ENCODE peak calls at places on chromosomes 2 and 18, in nine cellular contexts. One of them, this sample, is unnamed.

GRCh38 chr18:24373331-24373730 is 24.3 kb downstream of the OSBPL1A start:
- DNase-seq in GM12878: no peak
- DNase-seq in A549: no peak
- DNase-seq in ovary: no peak
- DNase-seq in Peyer's patch: no peak
- DNase-seq in body of pancreas: no peak
- DNase-seq in adrenal gland: no peak
- DNase-seq in endothelial cell of umbilical vein: no peak
- DNase-seq in suprapubic skin: no peak
- DNase-seq in this sample: no peak

GRCh38 chr2:217789003-217789735 is 213.6 kb downstream of the TNS1 start:
- DNase-seq in GM12878: no peak
- DNase-seq in A549: peak; percentile 50
- DNase-seq in ovary: peak; percentile 91
- DNase-seq in Peyer's patch: peak; percentile 87
- DNase-seq in body of pancreas: peak; percentile 87
- DNase-seq in adrenal gland: peak; percentile 83
- DNase-seq in endothelial cell of umbilical vein: peak; percentile 67
- DNase-seq in suprapubic skin: peak; percentile 89
- DNase-seq in this sample: peak; percentile 94

GRCh38 chr2:176088048-176088936 is 4.2 kb upstream of the HOXD13 start:
- DNase-seq in GM12878: no peak
- DNase-seq in A549: no peak
- DNase-seq in ovary: peak; percentile 41
- DNase-seq in Peyer's patch: peak; percentile 68
- DNase-seq in body of pancreas: peak; percentile 63
- DNase-seq in adrenal gland: peak; percentile 56
- DNase-seq in endothelial cell of umbilical vein: peak; percentile 51
- DNase-seq in suprapubic skin: no peak
- DNase-seq in this sample: no peak

GRCh38 chr2:152647417-152648010 is 69.7 kb downstream of the PRPF40A start:
- DNase-seq in GM12878: no peak
- DNase-seq in A549: no peak
- DNase-seq in ovary: peak; percentile 60
- DNase-seq in Peyer's patch: peak; percentile 74
- DNase-seq in body of pancreas: peak; percentile 92
- DNase-seq in adrenal gland: peak; percentile 88
- DNase-seq in endothelial cell of umbilical vein: peak; percentile 5
- DNase-seq in suprapubic skin: peak; percentile 71
- DNase-seq in this sample: peak; percentile 23

GRCh38 chr2:223692227-223692947 is 90.2 kb upstream of the SCG2 start:
- DNase-seq in GM12878: no peak
- DNase-seq in A549: peak; percentile 58
- DNase-seq in ovary: peak; percentile 52
- DNase-seq in Peyer's patch: peak; percentile 51
- DNase-seq in body of pancreas: peak; percentile 41
- DNase-seq in adrenal gland: peak; percentile 57
- DNase-seq in endothelial cell of umbilical vein: peak; percentile 69
- DNase-seq in suprapubic skin: no peak
- DNase-seq in this sample: no peak

GRCh38 chr2:62672601-62673000 is 32.9 kb upstream of the EHBP1 start:
- DNase-seq in GM12878: no peak
- DNase-seq in A549: peak; percentile 32
- DNase-seq in ovary: no peak
- DNase-seq in Peyer's patch: no peak
- DNase-seq in body of pancreas: no peak
- DNase-seq in adrenal gland: peak; percentile 23
- DNase-seq in endothelial cell of umbilical vein: no peak
- DNase-seq in suprapubic skin: no peak
- DNase-seq in this sample: no peak

GRCh38 chr2:24207359-24207758 is 32.5 kb downstream of the FAM228A start:
- DNase-seq in GM12878: no peak
- DNase-seq in A549: no peak
- DNase-seq in ovary: no peak
- DNase-seq in Peyer's patch: no peak
- DNase-seq in body of pancreas: no peak
- DNase-seq in adrenal gland: no peak
- DNase-seq in endothelial cell of umbilical vein: no peak
- DNase-seq in suprapubic skin: no peak
- DNase-seq in this sample: no peak

GRCh38 chr2:241128266-241128665 is 21.0 kb downstream of the PASK start:
- DNase-seq in GM12878: no peak
- DNase-seq in A549: no peak
- DNase-seq in ovary: no peak
- DNase-seq in Peyer's patch: peak; percentile 35
- DNase-seq in body of pancreas: no peak
- DNase-seq in adrenal gland: no peak
- DNase-seq in endothelial cell of umbilical vein: no peak
- DNase-seq in suprapubic skin: peak; percentile 51
- DNase-seq in this sample: no peak

GRCh38 chr2:152421521-152422367 is 86.8 kb downstream of the FMNL2 start:
- DNase-seq in GM12878: no peak
- DNase-seq in A549: peak; percentile 72
- DNase-seq in ovary: peak; percentile 63
- DNase-seq in Peyer's patch: peak; percentile 69
- DNase-seq in body of pancreas: peak; percentile 57
- DNase-seq in adrenal gland: peak; percentile 69
- DNase-seq in endothelial cell of umbilical vein: peak; percentile 94
- DNase-seq in suprapubic skin: no peak
- DNase-seq in this sample: peak; percentile 61

GRCh38 chr18:63971320-63972071 is 1.6 kb downstream of the SERPINB8 start:
- DNase-seq in GM12878: no peak
- DNase-seq in A549: no peak
- DNase-seq in ovary: no peak
- DNase-seq in Peyer's patch: no peak
- DNase-seq in body of pancreas: no peak
- DNase-seq in adrenal gland: no peak
- DNase-seq in endothelial cell of umbilical vein: no peak
- DNase-seq in suprapubic skin: no peak
- DNase-seq in this sample: no peak

GRCh38 chr2:147364597-147364996 is 480.2 kb upstream of the ACVR2A start:
- DNase-seq in GM12878: no peak
- DNase-seq in A549: no peak
- DNase-seq in ovary: no peak
- DNase-seq in Peyer's patch: no peak
- DNase-seq in body of pancreas: no peak
- DNase-seq in adrenal gland: no peak
- DNase-seq in endothelial cell of umbilical vein: no peak
- DNase-seq in suprapubic skin: no peak
- DNase-seq in this sample: no peak

GRCh38 chr2:15797231-15797945 is 143.0 kb upstream of the MYCN start:
- DNase-seq in GM12878: no peak
- DNase-seq in A549: no peak
- DNase-seq in ovary: no peak
- DNase-seq in Peyer's patch: no peak
- DNase-seq in body of pancreas: no peak
- DNase-seq in adrenal gland: no peak
- DNase-seq in endothelial cell of umbilical vein: no peak
- DNase-seq in suprapubic skin: no peak
- DNase-seq in this sample: no peak

GRCh38 chr2:66446178-66446860 is 11.4 kb downstream of the MEIS1 start:
- DNase-seq in GM12878: no peak
- DNase-seq in A549: no peak
- DNase-seq in ovary: peak; percentile 63
- DNase-seq in Peyer's patch: peak; percentile 47
- DNase-seq in body of pancreas: peak; percentile 69
- DNase-seq in adrenal gland: peak; percentile 71
- DNase-seq in endothelial cell of umbilical vein: no peak
- DNase-seq in suprapubic skin: peak; percentile 66
- DNase-seq in this sample: no peak

GRCh38 chr2:149921911-149922616 is 334.5 kb upstream of the MMADHC start:
- DNase-seq in GM12878: no peak
- DNase-seq in A549: no peak
- DNase-seq in ovary: no peak
- DNase-seq in Peyer's patch: no peak
- DNase-seq in body of pancreas: no peak
- DNase-seq in adrenal gland: no peak
- DNase-seq in endothelial cell of umbilical vein: no peak
- DNase-seq in suprapubic skin: no peak
- DNase-seq in this sample: no peak

GRCh38 chr18:23498062-23498582 is 5.2 kb upstream of the RMC1 start:
- DNase-seq in GM12878: no peak
- DNase-seq in A549: no peak
- DNase-seq in ovary: no peak
- DNase-seq in Peyer's patch: no peak
- DNase-seq in body of pancreas: no peak
- DNase-seq in adrenal gland: no peak
- DNase-seq in endothelial cell of umbilical vein: no peak
- DNase-seq in suprapubic skin: no peak
- DNase-seq in this sample: no peak

GRCh38 chr2:177721087-177721486 is 328.5 kb downstream of the AGPS start:
- DNase-seq in GM12878: no peak
- DNase-seq in A549: no peak
- DNase-seq in ovary: no peak
- DNase-seq in Peyer's patch: no peak
- DNase-seq in body of pancreas: no peak
- DNase-seq in adrenal gland: no peak
- DNase-seq in endothelial cell of umbilical vein: no peak
- DNase-seq in suprapubic skin: no peak
- DNase-seq in this sample: no peak
- TF ChIP-seq POLR2A in GM12878: no peak
- TF ChIP-seq POLR2A in A549: no peak
- TF ChIP-seq POLR2A in ovary: no peak
- TF ChIP-seq POLR2A in Peyer's patch: no peak
- TF ChIP-seq POLR2A in body of pancreas: no peak
- TF ChIP-seq POLR2A in adrenal gland: no peak
- TF ChIP-seq POLR2A in endothelial cell of umbilical vein: no peak
- TF ChIP-seq POLR2A in suprapubic skin: no peak
- TF ChIP-seq POLR2A in this sample: no peak

DNA sequence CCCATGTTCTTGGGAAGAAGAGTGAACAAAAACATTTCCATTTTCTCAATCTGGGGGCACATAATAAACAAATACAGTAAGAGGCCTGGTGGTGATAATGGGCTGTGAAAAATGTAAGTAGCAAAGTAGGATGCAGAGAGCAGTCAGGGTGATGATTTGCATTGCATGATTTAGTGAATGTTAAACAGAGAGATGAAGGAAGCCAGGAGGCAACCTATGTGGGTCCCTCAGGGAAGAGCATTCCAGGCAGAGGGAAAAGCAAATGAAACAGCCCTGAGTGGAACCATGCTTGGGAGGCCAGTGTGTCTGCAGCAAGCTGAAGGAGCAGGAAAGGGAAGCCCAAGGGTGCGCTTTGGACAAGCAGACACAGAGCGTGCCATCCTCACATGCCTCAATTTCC is 5.4 kb downstream of the VIT start:
- DNase-seq in GM12878: no peak
- DNase-seq in A549: no peak
- DNase-seq in ovary: no peak
- DNase-seq in Peyer's patch: no peak
- DNase-seq in body of pancreas: no peak
- DNase-seq in adrenal gland: no peak
- DNase-seq in endothelial cell of umbilical vein: no peak
- DNase-seq in suprapubic skin: no peak
- DNase-seq in this sample: no peak
- H3K4me3 ChIP-seq in GM12878: no peak overlapping the region
- H3K4me3 ChIP-seq in A549: no peak overlapping the region
- H3K4me3 ChIP-seq in ovary: no peak overlapping the region
- H3K4me3 ChIP-seq in Peyer's patch: no peak overlapping the region
- H3K4me3 ChIP-seq in body of pancreas: no peak overlapping the region
- H3K4me3 ChIP-seq in adrenal gland: no peak overlapping the region
- H3K4me3 ChIP-seq in endothelial cell of umbilical vein: no peak overlapping the region
- H3K4me3 ChIP-seq in suprapubic skin: no peak overlapping the region
- H3K4me3 ChIP-seq in this sample: no peak overlapping the region

GRCh38 chr2:233354500-233354924 is 218 bp downstream of the DGKD start:
- DNase-seq in GM12878: no peak
- DNase-seq in A549: no peak
- DNase-seq in ovary: no peak
- DNase-seq in Peyer's patch: no peak
- DNase-seq in body of pancreas: no peak
- DNase-seq in adrenal gland: no peak
- DNase-seq in endothelial cell of umbilical vein: no peak
- DNase-seq in suprapubic skin: no peak
- DNase-seq in this sample: no peak
- TF ChIP-seq POLR2A in GM12878: peak; percentile 81
- TF ChIP-seq POLR2A in A549: peak; percentile 79
- TF ChIP-seq POLR2A in ovary: no peak
- TF ChIP-seq POLR2A in Peyer's patch: peak; percentile 13
- TF ChIP-seq POLR2A in body of pancreas: no peak
- TF ChIP-seq POLR2A in adrenal gland: peak; percentile 30
- TF ChIP-seq POLR2A in endothelial cell of umbilical vein: peak; percentile 43
- TF ChIP-seq POLR2A in suprapubic skin: no peak
- TF ChIP-seq POLR2A in this sample: no peak

GRCh38 chr2:76584474-76584873 is 873.8 kb upstream of the GCFC2 start:
- DNase-seq in GM12878: no peak
- DNase-seq in A549: no peak
- DNase-seq in ovary: no peak
- DNase-seq in Peyer's patch: no peak
- DNase-seq in body of pancreas: no peak
- DNase-seq in adrenal gland: no peak
- DNase-seq in endothelial cell of umbilical vein: no peak
- DNase-seq in suprapubic skin: no peak
- DNase-seq in this sample: no peak

GRCh38 chr2:76579911-76580310 is 869.2 kb upstream of the GCFC2 start:
- DNase-seq in GM12878: no peak
- DNase-seq in A549: no peak
- DNase-seq in ovary: no peak
- DNase-seq in Peyer's patch: no peak
- DNase-seq in body of pancreas: no peak
- DNase-seq in adrenal gland: no peak
- DNase-seq in endothelial cell of umbilical vein: no peak
- DNase-seq in suprapubic skin: no peak
- DNase-seq in this sample: no peak
- H3K4me3 ChIP-seq in GM12878: no peak overlapping the region
- H3K4me3 ChIP-seq in A549: no peak overlapping the region
- H3K4me3 ChIP-seq in ovary: no peak overlapping the region
- H3K4me3 ChIP-seq in Peyer's patch: no peak overlapping the region
- H3K4me3 ChIP-seq in body of pancreas: no peak overlapping the region
- H3K4me3 ChIP-seq in adrenal gland: no peak overlapping the region
- H3K4me3 ChIP-seq in endothelial cell of umbilical vein: no peak overlapping the region
- H3K4me3 ChIP-seq in suprapubic skin: no peak overlapping the region
- H3K4me3 ChIP-seq in this sample: no peak overlapping the region

GRCh38 chr2:111519074-111519473 is 364.9 kb downstream of the ANAPC1 start:
- DNase-seq in GM12878: no peak
- DNase-seq in A549: no peak
- DNase-seq in ovary: no peak
- DNase-seq in Peyer's patch: no peak
- DNase-seq in body of pancreas: no peak
- DNase-seq in adrenal gland: no peak
- DNase-seq in endothelial cell of umbilical vein: no peak
- DNase-seq in suprapubic skin: no peak
- DNase-seq in this sample: no peak
- TF ChIP-seq POLR2A in GM12878: no peak
- TF ChIP-seq POLR2A in A549: no peak
- TF ChIP-seq POLR2A in ovary: no peak
- TF ChIP-seq POLR2A in Peyer's patch: no peak
- TF ChIP-seq POLR2A in body of pancreas: no peak
- TF ChIP-seq POLR2A in adrenal gland: no peak
- TF ChIP-seq POLR2A in endothelial cell of umbilical vein: no peak
- TF ChIP-seq POLR2A in suprapubic skin: no peak
- TF ChIP-seq POLR2A in this sample: no peak

GRCh38 chr2:68340631-68341329 is 21.0 kb upstream of the CNRIP1 start:
- DNase-seq in GM12878: no peak
- DNase-seq in A549: no peak
- DNase-seq in ovary: no peak
- DNase-seq in Peyer's patch: no peak
- DNase-seq in body of pancreas: no peak
- DNase-seq in adrenal gland: no peak
- DNase-seq in endothelial cell of umbilical vein: no peak
- DNase-seq in suprapubic skin: no peak
- DNase-seq in this sample: no peak
- H3K4me3 ChIP-seq in GM12878: no peak overlapping the region
- H3K4me3 ChIP-seq in A549: no peak overlapping the region
- H3K4me3 ChIP-seq in ovary: no peak overlapping the region
- H3K4me3 ChIP-seq in Peyer's patch: no peak overlapping the region
- H3K4me3 ChIP-seq in body of pancreas: no peak overlapping the region
- H3K4me3 ChIP-seq in adrenal gland: no peak overlapping the region
- H3K4me3 ChIP-seq in endothelial cell of umbilical vein: no peak overlapping the region
- H3K4me3 ChIP-seq in suprapubic skin: no peak overlapping the region
- H3K4me3 ChIP-seq in this sample: no peak overlapping the region

GRCh38 chr18:50819727-50820378 is at the start of gene MRO:
- DNase-seq in GM12878: no peak
- DNase-seq in A549: peak; percentile 59
- DNase-seq in ovary: peak; percentile 82
- DNase-seq in Peyer's patch: peak; percentile 94
- DNase-seq in body of pancreas: peak; percentile 90
- DNase-seq in adrenal gland: peak; percentile 88
- DNase-seq in endothelial cell of umbilical vein: peak; percentile 78
- DNase-seq in suprapubic skin: peak; percentile 85
- DNase-seq in this sample: peak; percentile 75
- TF ChIP-seq POLR2A in GM12878: no peak
- TF ChIP-seq POLR2A in A549: no peak
- TF ChIP-seq POLR2A in ovary: no peak
- TF ChIP-seq POLR2A in Peyer's patch: no peak
- TF ChIP-seq POLR2A in body of pancreas: no peak
- TF ChIP-seq POLR2A in adrenal gland: no peak
- TF ChIP-seq POLR2A in endothelial cell of umbilical vein: no peak
- TF ChIP-seq POLR2A in suprapubic skin: no peak
- TF ChIP-seq POLR2A in this sample: no peak